ENCODE peak calls at places on chromosome 7, in five cellular contexts. One of them, this sample, is unnamed.

GRCh38 chr7:21653623-21654022 is 110.8 kb downstream of the DNAH11 start:
- DNase-seq in HL-60: no peak
- DNase-seq in RWPE1: no peak
- DNase-seq in nephron progenitor cell: no peak
- DNase-seq in activated CD4-positive, alpha-beta T cell treated with anti-CD3 and anti-CD28 coated beads, Interleukin-2, amount 50 U/mL, for 4 hours: no peak
- DNase-seq in this sample: no peak

GRCh38 chr7:112204072-112204775 is 2.0 kb downstream of the DOCK4 start:
- DNase-seq in HL-60: no peak
- DNase-seq in RWPE1: peak
- DNase-seq in nephron progenitor cell: peak
- DNase-seq in activated CD4-positive, alpha-beta T cell treated with anti-CD3 and anti-CD28 coated beads, Interleukin-2, amount 50 U/mL, for 4 hours: no peak
- DNase-seq in this sample: peak

GRCh38 chr7:25752967-25753791 is 398.8 kb upstream of the NFE2L3 start:
- DNase-seq in HL-60: no peak
- DNase-seq in RWPE1: peak
- DNase-seq in nephron progenitor cell: no peak
- DNase-seq in activated CD4-positive, alpha-beta T cell treated with anti-CD3 and anti-CD28 coated beads, Interleukin-2, amount 50 U/mL, for 4 hours: no peak
- DNase-seq in this sample: no peak

GRCh38 chr7:131105294-131105802 is 222.3 kb upstream of the MKLN1 start:
- DNase-seq in HL-60: no peak
- DNase-seq in RWPE1: peak
- DNase-seq in nephron progenitor cell: no peak
- DNase-seq in activated CD4-positive, alpha-beta T cell treated with anti-CD3 and anti-CD28 coated beads, Interleukin-2, amount 50 U/mL, for 4 hours: no peak
- DNase-seq in this sample: no peak

GRCh38 chr7:106610996-106611886 is 49.7 kb downstream of the CCDC71L start:
- DNase-seq in HL-60: no peak
- DNase-seq in RWPE1: no peak
- DNase-seq in nephron progenitor cell: no peak
- DNase-seq in activated CD4-positive, alpha-beta T cell treated with anti-CD3 and anti-CD28 coated beads, Interleukin-2, amount 50 U/mL, for 4 hours: no peak
- DNase-seq in this sample: no peak

GRCh38 chr7:20835111-20835750 is 48.5 kb upstream of the SP8 start:
- DNase-seq in HL-60: no peak
- DNase-seq in RWPE1: no peak
- DNase-seq in nephron progenitor cell: no peak
- DNase-seq in activated CD4-positive, alpha-beta T cell treated with anti-CD3 and anti-CD28 coated beads, Interleukin-2, amount 50 U/mL, for 4 hours: no peak
- DNase-seq in this sample: no peak

GRCh38 chr7:77799078-77799964 is 748 bp downstream of the PHTF2 start:
- DNase-seq in HL-60: peak
- DNase-seq in RWPE1: peak
- DNase-seq in nephron progenitor cell: peak
- DNase-seq in activated CD4-positive, alpha-beta T cell treated with anti-CD3 and anti-CD28 coated beads, Interleukin-2, amount 50 U/mL, for 4 hours: no peak
- DNase-seq in this sample: peak

GRCh38 chr7:116030626-116031276 is at the start of gene TFEC:
- DNase-seq in HL-60: peak
- DNase-seq in RWPE1: no peak
- DNase-seq in nephron progenitor cell: no peak
- DNase-seq in activated CD4-positive, alpha-beta T cell treated with anti-CD3 and anti-CD28 coated beads, Interleukin-2, amount 50 U/mL, for 4 hours: no peak
- DNase-seq in this sample: no peak

GRCh38 chr7:14685112-14685511 is 217.4 kb downstream of the DGKB start:
- DNase-seq in HL-60: no peak
- DNase-seq in RWPE1: no peak
- DNase-seq in nephron progenitor cell: no peak
- DNase-seq in activated CD4-positive, alpha-beta T cell treated with anti-CD3 and anti-CD28 coated beads, Interleukin-2, amount 50 U/mL, for 4 hours: no peak
- DNase-seq in this sample: no peak

GRCh38 chr7:141708053-141708452 is at the start of gene WEE2:
- DNase-seq in HL-60: no peak
- DNase-seq in RWPE1: no peak
- DNase-seq in nephron progenitor cell: no peak
- DNase-seq in activated CD4-positive, alpha-beta T cell treated with anti-CD3 and anti-CD28 coated beads, Interleukin-2, amount 50 U/mL, for 4 hours: no peak
- DNase-seq in this sample: no peak

GRCh38 chr7:17523813-17524741 is 225.6 kb downstream of the AHR start:
- DNase-seq in HL-60: peak
- DNase-seq in RWPE1: peak
- DNase-seq in nephron progenitor cell: no peak
- DNase-seq in activated CD4-positive, alpha-beta T cell treated with anti-CD3 and anti-CD28 coated beads, Interleukin-2, amount 50 U/mL, for 4 hours: no peak
- DNase-seq in this sample: no peak

GRCh38 chr7:104264281-104264680 is 56.5 kb upstream of the ORC5 start:
- DNase-seq in HL-60: no peak
- DNase-seq in RWPE1: peak
- DNase-seq in nephron progenitor cell: no peak
- DNase-seq in activated CD4-positive, alpha-beta T cell treated with anti-CD3 and anti-CD28 coated beads, Interleukin-2, amount 50 U/mL, for 4 hours: no peak
- DNase-seq in this sample: no peak

GRCh38 chr7:128737867-128738390 is 1.2 kb upstream of the CALU start:
- DNase-seq in HL-60: no peak
- DNase-seq in RWPE1: peak
- DNase-seq in nephron progenitor cell: no peak
- DNase-seq in activated CD4-positive, alpha-beta T cell treated with anti-CD3 and anti-CD28 coated beads, Interleukin-2, amount 50 U/mL, for 4 hours: no peak
- DNase-seq in this sample: no peak

GRCh38 chr7:23298141-23298851 is 843 bp upstream of the MALSU1 start:
- DNase-seq in HL-60: no peak
- DNase-seq in RWPE1: peak
- DNase-seq in nephron progenitor cell: no peak
- DNase-seq in activated CD4-positive, alpha-beta T cell treated with anti-CD3 and anti-CD28 coated beads, Interleukin-2, amount 50 U/mL, for 4 hours: no peak
- DNase-seq in this sample: no peak

GRCh38 chr7:91568138-91568537 is 303.9 kb downstream of the FZD1 start:
- DNase-seq in HL-60: no peak
- DNase-seq in RWPE1: no peak
- DNase-seq in nephron progenitor cell: no peak
- DNase-seq in activated CD4-positive, alpha-beta T cell treated with anti-CD3 and anti-CD28 coated beads, Interleukin-2, amount 50 U/mL, for 4 hours: no peak
- DNase-seq in this sample: no peak

GRCh38 chr7:110856704-110857103 is 234.2 kb upstream of the LRRN3 start:
- DNase-seq in HL-60: no peak
- DNase-seq in RWPE1: no peak
- DNase-seq in nephron progenitor cell: no peak
- DNase-seq in activated CD4-positive, alpha-beta T cell treated with anti-CD3 and anti-CD28 coated beads, Interleukin-2, amount 50 U/mL, for 4 hours: no peak
- DNase-seq in this sample: no peak

GRCh38 chr7:28093617-28094232 is 86.9 kb downstream of the JAZF1 start:
- DNase-seq in HL-60: no peak
- DNase-seq in RWPE1: peak
- DNase-seq in nephron progenitor cell: peak
- DNase-seq in activated CD4-positive, alpha-beta T cell treated with anti-CD3 and anti-CD28 coated beads, Interleukin-2, amount 50 U/mL, for 4 hours: peak
- DNase-seq in this sample: peak

GRCh38 chr7:47523401-47523800 is 58.5 kb downstream of the TNS3 start:
- DNase-seq in HL-60: no peak
- DNase-seq in RWPE1: no peak
- DNase-seq in nephron progenitor cell: no peak
- DNase-seq in activated CD4-positive, alpha-beta T cell treated with anti-CD3 and anti-CD28 coated beads, Interleukin-2, amount 50 U/mL, for 4 hours: no peak
- DNase-seq in this sample: no peak

GRCh38 chr7:126578338-126578737 is 674.4 kb downstream of the GRM8 start:
- DNase-seq in HL-60: no peak
- DNase-seq in RWPE1: no peak
- DNase-seq in nephron progenitor cell: no peak
- DNase-seq in activated CD4-positive, alpha-beta T cell treated with anti-CD3 and anti-CD28 coated beads, Interleukin-2, amount 50 U/mL, for 4 hours: no peak
- DNase-seq in this sample: no peak

GRCh38 chr7:107898997-107899594 is 8.1 kb downstream of the DLD start:
- DNase-seq in HL-60: no peak
- DNase-seq in RWPE1: no peak
- DNase-seq in nephron progenitor cell: no peak
- DNase-seq in activated CD4-positive, alpha-beta T cell treated with anti-CD3 and anti-CD28 coated beads, Interleukin-2, amount 50 U/mL, for 4 hours: no peak
- DNase-seq in this sample: no peak

GRCh38 chr7:149317986-149318672 is 56.1 kb downstream of the ZNF783 start:
- DNase-seq in HL-60: no peak
- DNase-seq in RWPE1: no peak
- DNase-seq in nephron progenitor cell: no peak
- DNase-seq in activated CD4-positive, alpha-beta T cell treated with anti-CD3 and anti-CD28 coated beads, Interleukin-2, amount 50 U/mL, for 4 hours: no peak
- DNase-seq in this sample: no peak